ENCODE peak calls at places on chromosomes 2 and 18, in five cellular contexts. O, L, X, G and Q are unnamed samples.

GRCh38 chr2:119024152-119024551 is 82.2 kb downstream of the MARCO start:
- DNase-seq in O (no peak), X (no peak), G (no peak), L (no peak), Q (no peak)

GRCh38 chr2:182870227-182870626 is 3.8 kb upstream of the FRZB start:
- DNase-seq in X (peak; percentile 46), L (no peak), O (no peak), G (no peak), Q (peak; percentile 35)

GRCh38 chr18:13982136-13982535 is 66.8 kb upstream of the MC2R start:
- DNase-seq in L (no peak), G (no peak), X (peak; percentile 40), O (no peak), Q (peak; percentile 4)

GRCh38 chr2:219559156-219559915 is 12.0 kb downstream of the OBSL1 start:
- DNase-seq in L (no peak), O (no peak), G (no peak), X (no peak), Q (no peak)

GRCh38 chr2:207110310-207110709 is 55.4 kb downstream of the KLF7 start:
- DNase-seq in X (no peak), O (no peak), G (no peak), L (no peak), Q (no peak)

GRCh38 chr2:69077224-69077953 is 64.4 kb downstream of the ANTXR1 start:
- DNase-seq in G (no peak), L (no peak), O (no peak), X (no peak), Q (no peak)

GRCh38 chr2:46872876-46873631 is 42.6 kb downstream of the MCFD2 start:
- DNase-seq in X (no peak), L (no peak), O (no peak), G (no peak), Q (no peak)

GRCh38 chr2:437772-438393 is 150.0 kb upstream of the ALKAL2 start:
- DNase-seq in O (peak; percentile 84), G (peak; percentile 78), X (no peak), L (no peak), Q (peak; percentile 91)

GRCh38 chr2:96099861-96100798 is 16.2 kb downstream of the ADRA2B start:
- DNase-seq in X (no peak), O (no peak), L (no peak), G (no peak), Q (no peak)

GRCh38 chr2:75728614-75729419 is 18.1 kb upstream of the GCFC2 start:
- DNase-seq in G (no peak), O (no peak), L (no peak), X (no peak), Q (no peak)

GRCh38 chr18:22170421-22171262 is 1.3 kb downstream of the GATA6 start:
- DNase-seq in L (no peak), X (no peak), G (no peak), O (no peak), Q (no peak)

GRCh38 chr2:71332413-71332866 is 858 bp downstream of the ZNF638 start:
- DNase-seq in G (peak; percentile 28), X (no peak), L (no peak), O (no peak), Q (no peak)

GRCh38 chr2:29108225-29108624 is 7.0 kb upstream of the CLIP4 start:
- DNase-seq in O (no peak), L (no peak), G (no peak), X (no peak), Q (no peak)

GRCh38 chr2:238097988-238098853 is 1.9 kb upstream of the ESPNL start:
- DNase-seq in G (peak; percentile 88), O (no peak), L (no peak), X (peak; percentile 79), Q (no peak)

GRCh38 chr2:191691016-191691725 is 13.2 kb downstream of the NABP1 start:
- DNase-seq in O (peak; percentile 74), X (peak; percentile 57), L (peak; percentile 39), G (peak; percentile 66), Q (peak; percentile 72)

GRCh38 chr2:8003462-8004075 is 678.3 kb upstream of the ID2 start:
- DNase-seq in O (no peak), L (no peak), G (no peak), X (no peak), Q (no peak)

GRCh38 chr2:152222975-152223638 is 47.5 kb upstream of the STAM2 start:
- DNase-seq in L (no peak), O (no peak), X (no peak), G (no peak), Q (no peak)

GRCh38 chr2:215684448-215685217 is 248.8 kb upstream of the FN1 start:
- DNase-seq in O (no peak), X (no peak), G (no peak), L (no peak), Q (no peak)

GRCh38 chr2:45649855-45650806 is 1.3 kb upstream of the PRKCE start:
- DNase-seq in L (peak; percentile 46), X (no peak), G (peak; percentile 66), O (peak; percentile 11), Q (no peak)

GRCh38 chr2:20198796-20199361 is 26.1 kb downstream of the SDC1 start:
- DNase-seq in G (no peak), X (no peak), O (no peak), L (no peak), Q (no peak)

GRCh38 chr2:15809504-15809903 is 130.8 kb upstream of the MYCN start:
- DNase-seq in L (no peak), O (no peak), X (no peak), G (no peak), Q (no peak)

GRCh38 chr18:56083097-56083865 is 495.3 kb upstream of the TCF4 start:
- DNase-seq in L (no peak), G (no peak), X (no peak), O (no peak), Q (no peak)

GRCh38 chr2:39925312-39925711 is 146.3 kb upstream of the THUMPD2 start:
- DNase-seq in X (no peak), O (no peak), L (no peak), G (no peak), Q (no peak)

GRCh38 chr2:177398290-177398683 is 5.7 kb downstream of the AGPS start:
- DNase-seq in G (no peak), O (no peak), L (no peak), X (no peak), Q (no peak)

GRCh38 chr18:76565238-76566173 is 70.5 kb upstream of the ZNF516 start:
- DNase-seq in L (no peak), G (no peak), X (peak; percentile 36), O (no peak), Q (peak; percentile 23)

GRCh38 chr2:200306969-200307811 is 697 bp downstream of the SPATS2L start:
- DNase-seq in L (peak; percentile 11), O (peak; percentile 21), X (no peak), G (peak; percentile 71), Q (no peak)

GRCh38 chr18:46632401-46633089 is 24.5 kb downstream of the LOXHD1 start:
- DNase-seq in G (no peak), L (no peak), O (no peak), X (no peak), Q (no peak)

GRCh38 chr18:34956663-34957062 is 84.5 kb upstream of the MAPRE2 start:
- DNase-seq in L (no peak), G (no peak), X (no peak), O (no peak), Q (no peak)

GRCh38 chr2:218322756-218323525 is 30.6 kb upstream of the TMBIM1 start:
- DNase-seq in X (peak; percentile 78), O (peak; percentile 35), L (peak; percentile 22), G (peak; percentile 95), Q (peak; percentile 24)

GRCh38 chr2:231394201-231395141 is 1.0 kb upstream of the B3GNT7 start:
- DNase-seq in O (no peak), X (no peak), L (no peak), G (peak; percentile 87), Q (no peak)

GRCh38 chr2:23381498-23381897 is 3.5 kb upstream of the KLHL29 start:
- DNase-seq in G (no peak), O (no peak), X (no peak), L (no peak), Q (no peak)

GRCh38 chr18:10367846-10368245 is 86.6 kb upstream of the APCDD1 start:
- DNase-seq in X (no peak), O (no peak), G (no peak), L (no peak), Q (no peak)

GRCh38 chr2:172516299-172516698 is 39.6 kb upstream of the PDK1 start:
- DNase-seq in X (no peak), O (no peak), G (no peak), L (no peak), Q (no peak)

GRCh38 chr18:63890950-63891304 is 3.4 kb downstream of the SERPINB2 start:
- DNase-seq in O (no peak), G (no peak), X (no peak), L (no peak), Q (peak; percentile 56)

GRCh38 chr18:21843340-21843739 is 102.7 kb downstream of the MIB1 start:
- DNase-seq in G (no peak), O (no peak), X (no peak), L (no peak), Q (no peak)